ENCODE peak calls at places on chromosomes 2 and 18, in nine cellular contexts. A is AG09319, C is fibroblast of lung, R is A549, X is nephron progenitor cell, N is progenitor cell of endocrine pancreas, Q is RWPE1, K is activated B cell treated with CpG ODN at 0.5 μM for 24 hours, T is upper lobe of right lung. U is an unnamed sample.

GRCh38 chr2:111200333-111200879 is 79.7 kb downstream of the BCL2L11 start:
- DNase-seq in A (no peak), C (no peak), R (no peak), X (no peak), N (no peak), Q (no peak), K (no peak), T (no peak), U (no peak)

GRCh38 chr2:96109931-96110511 is 6.3 kb downstream of the ADRA2B start:
- DNase-seq in A (no peak), C (no peak), R (no peak), X (no peak), N (no peak), Q (no peak), K (peak; percentile 12), T (peak; percentile 53), U (peak; percentile 24)

GRCh38 chr2:231932985-231933915 is 7.1 kb upstream of the NPPC start:
- DNase-seq in A (no peak), C (no peak), R (no peak), X (no peak), N (no peak), Q (no peak), K (no peak), T (no peak), U (no peak)

GRCh38 chr2:201264472-201265173 is 4.3 kb downstream of the CASP8 start:
- DNase-seq in A (no peak), C (peak; percentile 13), R (no peak), X (no peak), N (no peak), Q (no peak), K (no peak), T (no peak), U (no peak)

GRCh38 chr2:45612265-45612664 is 1.2 kb upstream of the SRBD1 start:
- DNase-seq in A (no peak), C (no peak), R (no peak), X (peak; percentile 5), N (no peak), Q (peak; percentile 31), K (no peak), T (no peak), U (no peak)

GRCh38 chr2:37916512-37917082 is 8.5 kb upstream of the RMDN2 start:
- DNase-seq in A (peak; percentile 86), C (peak; percentile 100), R (no peak), X (no peak), N (no peak), Q (peak; percentile 72), K (no peak), T (no peak), U (no peak)

GRCh38 chr2:42324949-42325348 is 36.1 kb downstream of the COX7A2L start:
- DNase-seq in A (no peak), C (no peak), R (no peak), X (no peak), N (no peak), Q (no peak), K (no peak), T (no peak), U (no peak)

GRCh38 chr2:32450851-32451250 is 94.0 kb downstream of the BIRC6 start:
- DNase-seq in A (no peak), C (peak; percentile 6), R (no peak), X (no peak), N (no peak), Q (no peak), K (no peak), T (no peak), U (no peak)

GRCh38 chr2:183919926-183920325 is 678.4 kb upstream of the ZNF804A start:
- DNase-seq in A (no peak), C (no peak), R (no peak), X (no peak), N (no peak), Q (no peak), K (no peak), T (no peak), U (no peak)

GRCh38 chr2:48039209-48039990 is 133.1 kb upstream of the FBXO11 start:
- DNase-seq in A (no peak), C (no peak), R (no peak), X (no peak), N (no peak), Q (no peak), K (no peak), T (no peak), U (no peak)

GRCh38 chr2:39718483-39718882 is 52.8 kb downstream of the TMEM178A start:
- DNase-seq in A (no peak), C (peak; percentile 70), R (no peak), X (no peak), N (no peak), Q (no peak), K (no peak), T (no peak), U (no peak)

GRCh38 chr18:58046087-58046793 is 2.2 kb downstream of the NEDD4L start:
- DNase-seq in A (no peak), C (peak; percentile 21), R (no peak), X (no peak), N (no peak), Q (no peak), K (no peak), T (no peak), U (no peak)

GRCh38 chr18:63951302-63951705 is 2.2 kb downstream of the HMSD start:
- DNase-seq in A (no peak), C (peak; percentile 35), R (no peak), X (no peak), N (no peak), Q (no peak), K (no peak), T (no peak), U (no peak)

GRCh38 chr18:63947051-63947790 is 1.9 kb upstream of the HMSD start:
- DNase-seq in A (no peak), C (no peak), R (no peak), X (no peak), N (no peak), Q (no peak), K (no peak), T (no peak), U (no peak)

GRCh38 chr18:63953811-63954210 is 4.7 kb downstream of the HMSD start:
- DNase-seq in A (no peak), C (no peak), R (no peak), X (no peak), N (no peak), Q (no peak), K (no peak), T (no peak), U (no peak)

GRCh38 chr18:63949068-63949737 is at the start of gene HMSD:
- DNase-seq in A (no peak), C (peak; percentile 45), R (peak; percentile 53), X (peak; percentile 81), N (peak; percentile 49), Q (peak; percentile 74), K (peak; percentile 46), T (peak; percentile 88), U (no peak)
- TF ChIP-seq CTCF in A (peak; percentile 33), C (peak; percentile 45), R (peak; percentile 15), X (peak; percentile 24), N (peak; percentile 61), Q (peak; percentile 47), K (no peak), T (peak; percentile 43), U (peak; percentile 57)

DNA sequence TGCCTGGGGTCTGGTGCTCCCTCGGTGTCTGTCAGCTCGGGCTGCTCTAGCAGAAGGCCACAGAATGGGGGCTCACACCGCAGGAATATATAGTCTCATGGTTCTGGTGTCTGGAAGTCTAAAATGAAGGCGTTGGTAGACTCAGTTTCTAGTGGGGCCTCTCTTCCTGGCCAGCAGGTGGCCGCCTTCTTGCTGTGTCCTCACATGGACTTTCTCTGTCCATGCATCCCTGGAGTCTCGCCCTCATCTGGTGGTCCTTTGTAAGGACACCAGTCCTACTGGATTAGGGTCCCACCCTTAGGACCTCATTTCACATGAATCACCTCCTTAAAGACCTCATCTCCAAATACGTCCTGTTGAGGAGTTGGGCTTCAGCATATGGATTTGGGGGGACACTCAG is 65.7 kb downstream of the RRM2 start:
- DNase-seq in A (no peak), C (peak; percentile 39), R (peak; percentile 41), X (no peak), N (peak; percentile 38), Q (no peak), K (no peak), T (no peak), U (no peak)
- TF ChIP-seq CTCF in A (no peak), C (peak; percentile 17), R (peak; percentile 49), X (peak; percentile 50), N (peak; percentile 77), Q (peak; percentile 9), K (no peak), T (peak; percentile 8), U (no peak)

DNA sequence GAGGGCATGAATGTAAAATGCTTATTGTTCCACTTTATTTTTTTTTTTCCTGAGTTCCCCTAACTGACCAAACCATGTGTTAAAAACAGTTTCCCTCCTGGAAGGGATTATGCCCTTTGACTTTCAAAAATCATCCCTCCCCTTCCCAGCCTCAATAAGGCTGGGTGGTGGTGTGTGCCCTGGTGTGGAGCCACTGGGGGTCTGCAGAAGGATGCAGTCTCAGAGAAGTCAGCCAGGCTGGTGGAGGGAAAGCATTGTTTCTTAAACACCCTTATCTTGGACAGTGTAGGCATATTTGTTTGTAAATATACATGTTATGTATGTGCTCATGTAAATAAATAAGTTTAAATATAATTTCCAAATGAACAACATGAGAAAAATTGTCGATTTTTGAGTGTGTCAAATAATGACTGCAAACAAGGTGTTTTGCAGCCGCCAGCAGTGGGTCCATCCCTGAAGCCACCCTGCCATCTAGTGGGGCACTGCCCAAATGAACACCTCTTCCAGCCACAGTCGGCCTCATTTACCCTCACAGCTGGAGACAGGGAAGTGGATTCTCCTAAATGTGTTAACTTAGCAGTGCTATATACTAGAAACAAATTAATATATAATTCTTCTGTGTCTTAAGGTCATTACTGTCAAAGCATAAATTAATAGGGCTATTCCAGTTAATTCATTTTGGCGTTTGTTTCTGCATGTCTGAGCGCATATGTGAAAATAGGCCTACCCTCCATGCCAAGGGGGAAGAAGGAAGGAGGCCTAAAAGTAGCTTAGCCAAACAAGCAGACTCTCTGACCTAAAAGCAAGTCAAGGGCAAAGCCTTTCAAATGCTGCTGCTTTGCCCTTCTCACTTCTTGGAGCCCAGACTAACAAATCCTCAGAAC is 209.6 kb upstream of the PIK3C3 start:
- DNase-seq in A (no peak), C (peak; percentile 38), R (peak; percentile 4), X (peak; percentile 72), N (peak; percentile 41), Q (peak; percentile 23), K (no peak), T (no peak), U (no peak)
- TF ChIP-seq CTCF in A (no peak), C (peak; percentile 79), R (peak; percentile 51), X (peak; percentile 80), N (peak; percentile 91), Q (peak; percentile 80), K (no peak), T (peak; percentile 47), U (no peak)

DNA sequence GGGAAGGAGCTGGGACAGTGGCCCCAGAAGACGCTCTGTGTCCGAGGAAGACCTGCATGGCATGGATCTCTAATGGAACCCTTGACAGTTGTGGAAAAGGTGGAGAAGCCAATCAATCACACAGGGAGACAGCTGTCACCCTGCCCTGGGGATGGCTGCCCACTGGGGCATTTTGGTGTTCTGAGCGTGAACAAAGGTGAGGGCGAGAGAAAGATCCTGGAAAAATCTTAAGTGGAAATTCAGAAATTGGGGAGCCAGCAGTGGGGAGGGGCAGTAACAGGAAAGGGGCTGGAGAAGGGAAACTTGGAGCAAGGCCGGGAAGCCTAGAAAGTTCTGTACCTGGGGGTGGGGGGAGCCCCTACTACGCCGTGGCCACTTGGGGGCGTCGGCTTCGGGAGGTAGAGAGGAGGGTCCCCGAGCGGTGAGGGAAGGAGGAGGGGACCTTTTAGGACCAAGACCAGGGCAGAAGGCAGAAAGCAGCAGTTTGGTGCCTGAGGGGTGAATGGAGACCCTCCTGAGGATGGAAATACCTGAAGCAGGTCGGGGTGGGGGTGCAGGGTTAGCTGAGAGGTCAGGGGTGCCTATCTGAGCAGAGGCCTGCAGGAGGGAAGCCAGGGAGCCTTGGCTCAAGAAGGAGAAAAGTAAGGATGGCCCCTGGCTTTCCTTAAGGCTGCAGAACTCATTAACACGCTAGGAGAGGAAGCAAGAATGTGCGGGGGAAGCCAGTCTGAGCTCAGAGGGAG is 30.0 kb downstream of the NGEF start:
- DNase-seq in A (no peak), C (no peak), R (no peak), X (no peak), N (no peak), Q (no peak), K (no peak), T (no peak), U (no peak)
- TF ChIP-seq CTCF in A (no peak), C (no peak), R (peak; percentile 9), X (no peak), N (no peak), Q (no peak), K (no peak), T (no peak), U (no peak)